ENCODE peak calls at places on chromosomes 6 and 20, in eight cellular contexts. One of them, this sample, is unnamed.

GRCh38 chr20:64045346-64046011 is 4.0 kb downstream of the SOX18 start:
- DNase-seq in AG04450: no peak
- DNase-seq in psoas muscle: no peak
- DNase-seq in Right ventricle myocardium superior: no peak
- DNase-seq in tibial artery: no peak
- DNase-seq in GM23338: peak
- DNase-seq in aorta: no peak
- DNase-seq in cardiac fibroblast: no peak
- DNase-seq in this sample: no peak

GRCh38 chr6:87618531-87618930 is 28.6 kb downstream of the ORC3 start:
- DNase-seq in GM23338: no peak
- DNase-seq in aorta: no peak
- DNase-seq in tibial artery: no peak
- DNase-seq in cardiac fibroblast: no peak
- DNase-seq in psoas muscle: no peak
- DNase-seq in AG04450: no peak
- DNase-seq in Right ventricle myocardium superior: no peak
- DNase-seq in this sample: no peak

GRCh38 chr6:110878751-110879539 is 4.4 kb downstream of the AMD1 start:
- DNase-seq in tibial artery: no peak
- DNase-seq in psoas muscle: no peak
- DNase-seq in aorta: no peak
- DNase-seq in GM23338: peak
- DNase-seq in cardiac fibroblast: peak
- DNase-seq in Right ventricle myocardium superior: no peak
- DNase-seq in AG04450: peak
- DNase-seq in this sample: peak

GRCh38 chr6:163748036-163748435 is 333.5 kb downstream of the QKI start:
- DNase-seq in psoas muscle: no peak
- DNase-seq in GM23338: no peak
- DNase-seq in tibial artery: no peak
- DNase-seq in AG04450: no peak
- DNase-seq in aorta: no peak
- DNase-seq in Right ventricle myocardium superior: no peak
- DNase-seq in cardiac fibroblast: no peak
- DNase-seq in this sample: no peak

GRCh38 chr6:133300896-133301295 is 59.7 kb downstream of the EYA4 start:
- DNase-seq in psoas muscle: no peak
- DNase-seq in aorta: no peak
- DNase-seq in AG04450: no peak
- DNase-seq in cardiac fibroblast: no peak
- DNase-seq in GM23338: no peak
- DNase-seq in Right ventricle myocardium superior: no peak
- DNase-seq in tibial artery: no peak
- DNase-seq in this sample: no peak

GRCh38 chr6:158033077-158033750 is 51.6 kb downstream of the SYNJ2 start:
- DNase-seq in AG04450: no peak
- DNase-seq in cardiac fibroblast: no peak
- DNase-seq in aorta: peak
- DNase-seq in psoas muscle: no peak
- DNase-seq in GM23338: no peak
- DNase-seq in Right ventricle myocardium superior: no peak
- DNase-seq in tibial artery: peak
- DNase-seq in this sample: no peak

GRCh38 chr6:37630281-37630799 is 67.3 kb downstream of the MDGA1 start:
- DNase-seq in psoas muscle: no peak
- DNase-seq in AG04450: peak
- DNase-seq in GM23338: no peak
- DNase-seq in aorta: no peak
- DNase-seq in cardiac fibroblast: peak
- DNase-seq in Right ventricle myocardium superior: no peak
- DNase-seq in tibial artery: peak
- DNase-seq in this sample: no peak

GRCh38 chr20:44688053-44688625 is 27.0 kb upstream of the CCN5 start:
- DNase-seq in GM23338: no peak
- DNase-seq in tibial artery: no peak
- DNase-seq in psoas muscle: no peak
- DNase-seq in aorta: no peak
- DNase-seq in AG04450: no peak
- DNase-seq in cardiac fibroblast: no peak
- DNase-seq in Right ventricle myocardium superior: no peak
- DNase-seq in this sample: no peak

GRCh38 chr6:52157301-52157930 is 28.8 kb upstream of the IL17A start:
- DNase-seq in Right ventricle myocardium superior: no peak
- DNase-seq in tibial artery: no peak
- DNase-seq in psoas muscle: no peak
- DNase-seq in cardiac fibroblast: no peak
- DNase-seq in aorta: no peak
- DNase-seq in GM23338: no peak
- DNase-seq in AG04450: no peak
- DNase-seq in this sample: no peak

This sample was measured in NCI-H82.